ENCODE peak calls at places on chromosomes 12 and 14, in ten cellular contexts. B is CD4-positive, CD25-positive, alpha-beta regulatory T cell; R is EL; V is Kasumi-1; M is activated T-helper 9 cell treated with anti-CD3 and anti-CD28 coated beads, Interleukin-2, amount 50 U/mL, for 16 hours; Z is T-helper 9 cell; J is NCI-H1694; F is neuronal stem cell; I is stimulated activated CD8-positive, alpha-beta memory T cell treated with anti-CD3 and anti-CD28 coated beads, Interleukin-4, amount 100 ng/mL, for 48 hours; U is upper lobe of right lung. C is an unnamed sample.

GRCh38 chr14:95935228-95935822 is 58.7 kb downstream of the TUNAR start:
- DNase-seq in B (peak; percentile 15), R (peak; percentile 30), V (peak; percentile 35), M (no peak), Z (no peak), J (no peak), F (peak; percentile 77), I (no peak), U (no peak), C (no peak)

GRCh38 chr14:95931384-95931783 is 54.8 kb downstream of the TUNAR start:
- DNase-seq in B (no peak), R (no peak), V (no peak), M (no peak), Z (no peak), J (no peak), F (no peak), I (no peak), U (no peak), C (no peak)

GRCh38 chr12:89345830-89346740 is 6.2 kb downstream of the DUSP6 start:
- DNase-seq in B (peak; percentile 33), R (peak; percentile 59), V (peak; percentile 99), M (no peak), Z (no peak), J (no peak), F (peak; percentile 67), I (peak; percentile 44), U (peak; percentile 76), C (peak; percentile 89)

GRCh38 chr12:53344824-53345485 is 8.8 kb upstream of the SP7 start:
- DNase-seq in B (peak; percentile 66), R (peak; percentile 73), V (peak; percentile 82), M (peak; percentile 54), Z (peak; percentile 59), J (peak; percentile 9), F (peak; percentile 51), I (peak; percentile 84), U (peak; percentile 85), C (peak; percentile 82)

GRCh38 chr14:74296037-74296467 is 6.7 kb downstream of the ABCD4 start:
- DNase-seq in B (no peak), R (no peak), V (no peak), M (no peak), Z (no peak), J (no peak), F (no peak), I (no peak), U (no peak), C (no peak)

GRCh38 chr12:60630796-60631195 is 1035.0 kb downstream of the SLC16A7 start:
- DNase-seq in B (no peak), R (no peak), V (no peak), M (no peak), Z (no peak), J (no peak), F (no peak), I (no peak), U (no peak), C (no peak)

GRCh38 chr12:12800406-12801180 is 12.6 kb upstream of the DDX47 start:
- DNase-seq in B (no peak), R (no peak), V (no peak), M (no peak), Z (no peak), J (no peak), F (no peak), I (no peak), U (no peak), C (no peak)

GRCh38 chr14:37179896-37180502 is 7.6 kb upstream of the SLC25A21 start:
- DNase-seq in B (no peak), R (peak; percentile 60), V (no peak), M (no peak), Z (no peak), J (no peak), F (no peak), I (no peak), U (no peak), C (no peak)

GRCh38 chr12:45327823-45328383 is 112.0 kb downstream of the ANO6 start:
- DNase-seq in B (no peak), R (peak; percentile 28), V (no peak), M (no peak), Z (no peak), J (no peak), F (no peak), I (no peak), U (no peak), C (no peak)

GRCh38 chr12:110266980-110267620 is 13.9 kb upstream of the ATP2A2 start:
- DNase-seq in B (no peak), R (peak; percentile 78), V (no peak), M (no peak), Z (no peak), J (peak; percentile 3), F (no peak), I (no peak), U (no peak), C (no peak)

GRCh38 chr12:108568653-108569154 is 6.3 kb downstream of the ISCU start:
- DNase-seq in B (peak; percentile 88), R (no peak), V (peak; percentile 24), M (peak; percentile 41), Z (peak; percentile 30), J (no peak), F (no peak), I (peak; percentile 73), U (no peak), C (peak; percentile 92)

GRCh38 chr12:25866586-25867378 is 91.7 kb upstream of the RASSF8 start:
- DNase-seq in B (no peak), R (peak; percentile 38), V (no peak), M (no peak), Z (no peak), J (no peak), F (no peak), I (no peak), U (no peak), C (no peak)

GRCh38 chr14:65366802-65367570 is 45.5 kb upstream of the FUT8 start:
- DNase-seq in B (no peak), R (no peak), V (no peak), M (no peak), Z (no peak), J (no peak), F (no peak), I (no peak), U (no peak), C (no peak)

GRCh38 chr12:27123642-27124041 is 41.3 kb upstream of the C12orf71 start:
- DNase-seq in B (peak; percentile 6), R (peak; percentile 23), V (peak; percentile 50), M (no peak), Z (no peak), J (peak; percentile 8), F (no peak), I (no peak), U (no peak), C (no peak)

GRCh38 chr14:44657688-44658388 is 150.8 kb upstream of the FSCB start:
- DNase-seq in B (no peak), R (no peak), V (peak; percentile 45), M (no peak), Z (no peak), J (peak; percentile 47), F (peak; percentile 20), I (no peak), U (no peak), C (no peak)

GRCh38 chr14:54175298-54175942 is 218.8 kb upstream of the BMP4 start:
- DNase-seq in B (peak; percentile 13), R (peak; percentile 82), V (peak; percentile 86), M (no peak), Z (peak; percentile 16), J (peak; percentile 95), F (peak; percentile 73), I (peak; percentile 73), U (no peak), C (peak; percentile 64)

GRCh38 chr12:1731019-1731687 is 40.3 kb downstream of the ADIPOR2 start:
- DNase-seq in B (no peak), R (no peak), V (no peak), M (no peak), Z (no peak), J (no peak), F (no peak), I (no peak), U (no peak), C (no peak)

GRCh38 chr12:25859976-25860375 is 98.5 kb upstream of the RASSF8 start:
- DNase-seq in B (peak; percentile 39), R (no peak), V (no peak), M (no peak), Z (no peak), J (no peak), F (no peak), I (no peak), U (no peak), C (no peak)

GRCh38 chr12:40714636-40715035 is 22.4 kb downstream of the CNTN1 start:
- DNase-seq in B (no peak), R (no peak), V (no peak), M (no peak), Z (no peak), J (no peak), F (no peak), I (no peak), U (no peak), C (no peak)

GRCh38 chr14:103149351-103149750 is 26.1 kb downstream of the TNFAIP2 start:
- DNase-seq in B (no peak), R (no peak), V (no peak), M (no peak), Z (no peak), J (no peak), F (no peak), I (no peak), U (no peak), C (no peak)

GRCh38 chr12:93179792-93180191 is 197.9 kb upstream of the NUDT4 start:
- DNase-seq in B (no peak), R (no peak), V (no peak), M (no peak), Z (no peak), J (no peak), F (no peak), I (no peak), U (no peak), C (no peak)

GRCh38 chr12:47033797-47034555 is 45.4 kb upstream of the PCED1B start:
- DNase-seq in B (no peak), R (no peak), V (no peak), M (no peak), Z (no peak), J (no peak), F (no peak), I (no peak), U (no peak), C (no peak)

GRCh38 chr14:24921903-24922302 is 128.0 kb downstream of the STXBP6 start:
- DNase-seq in B (no peak), R (peak; percentile 74), V (no peak), M (no peak), Z (no peak), J (no peak), F (no peak), I (no peak), U (no peak), C (no peak)

GRCh38 chr14:101508196-101508947 is 52.9 kb upstream of the DIO3 start:
- DNase-seq in B (no peak), R (no peak), V (no peak), M (no peak), Z (no peak), J (no peak), F (no peak), I (no peak), U (peak; percentile 46), C (no peak)

GRCh38 chr12:34287986-34288962 is 266.0 kb downstream of the ALG10 start:
- DNase-seq in B (no peak), R (no peak), V (no peak), M (no peak), Z (no peak), J (no peak), F (no peak), I (no peak), U (no peak), C (no peak)

GRCh38 chr12:116931665-116932064 is 20.9 kb downstream of the FBXW8 start:
- DNase-seq in B (no peak), R (no peak), V (no peak), M (no peak), Z (no peak), J (no peak), F (no peak), I (no peak), U (no peak), C (no peak)